ENCODE peak calls at places on chromosome 10, in five cellular contexts. C, J, N, G and F are unnamed samples.

GRCh38 chr10:78338717-78339116 is 305.1 kb downstream of the RPS24 start:
- DNase-seq in N (no peak), G (no peak), C (no peak), J (no peak), F (no peak)

GRCh38 chr10:74587109-74587508 is 239.3 kb upstream of the KAT6B start:
- DNase-seq in G (no peak), N (no peak), J (no peak), C (no peak), F (no peak)

GRCh38 chr10:100997364-100998182 is 2.0 kb upstream of the LZTS2 start:
- DNase-seq in J (peak), G (peak), C (peak), N (peak), F (no peak)

GRCh38 chr10:6269953-6270867 is 67.5 kb downstream of the PFKFB3 start:
- DNase-seq in J (no peak), G (no peak), N (no peak), C (peak), F (no peak)

GRCh38 chr10:43136995-43137700 is 1.1 kb upstream of the CSGALNACT2 start:
- DNase-seq in G (no peak), C (no peak), J (peak), N (no peak), F (no peak)

GRCh38 chr10:61986357-61986756 is 84.9 kb downstream of the ARID5B start:
- DNase-seq in J (no peak), G (no peak), N (no peak), C (no peak), F (no peak)

GRCh38 chr10:48227213-48227612 is 47.3 kb downstream of the FRMPD2 start:
- DNase-seq in G (no peak), J (no peak), C (no peak), N (no peak), F (no peak)

GRCh38 chr10:92699518-92700272 is 9.9 kb downstream of the HHEX start:
- DNase-seq in C (no peak), J (peak), G (no peak), N (peak), F (no peak)